ENCODE peak calls at places on chromosomes 5 and 9, in four cellular contexts. Y is HepG2, R is GM12878, W is K562. O is an unnamed sample.

GRCh38 chr5:38835887-38836286 is 9.9 kb upstream of the OSMR start:
- DNase-seq in Y (no peak), R (no peak), W (no peak), O (no peak)

GRCh38 chr5:160315968-160316367 is 3.6 kb upstream of the CCNJL start:
- DNase-seq in Y (peak), R (no peak), W (no peak), O (peak)

GRCh38 chr9:81634915-81635516 is 54.3 kb downstream of the TLE1 start:
- DNase-seq in Y (peak), R (no peak), W (no peak), O (no peak)

GRCh38 chr9:126235350-126235740 is 91.3 kb upstream of the MVB12B start:
- DNase-seq in Y (no peak), R (no peak), W (no peak), O (no peak)

GRCh38 chr5:39486361-39486760 is 61.6 kb upstream of the DAB2 start:
- DNase-seq in Y (no peak), R (no peak), W (no peak), O (no peak)

GRCh38 chr5:149596712-149597111 is 15.4 kb downstream of the ARHGEF37 start:
- DNase-seq in Y (no peak), R (no peak), W (no peak), O (no peak)

GRCh38 chr9:93300175-93300572 is 116.2 kb downstream of the WNK2 start:
- DNase-seq in Y (no peak), R (no peak), W (no peak), O (no peak)

GRCh38 chr9:84153885-84154284 is 173.3 kb downstream of the RMI1 start:
- DNase-seq in Y (no peak), R (no peak), W (no peak), O (no peak)

GRCh38 chr5:125874717-125875116 is 548.5 kb upstream of the GRAMD2B start:
- DNase-seq in Y (no peak), R (no peak), W (no peak), O (no peak)

GRCh38 chr9:68873179-68873578 is 140.7 kb downstream of the PRKACG start:
- DNase-seq in Y (no peak), R (no peak), W (no peak), O (no peak)

GRCh38 chr5:10831416-10831815 is 70.4 kb upstream of the DAP start:
- DNase-seq in Y (no peak), R (no peak), W (no peak), O (no peak)

GRCh38 chr5:10860645-10861455 is 99.8 kb upstream of the DAP start:
- DNase-seq in Y (no peak), R (no peak), W (no peak), O (no peak)

GRCh38 chr5:10524376-10525123 is 39.3 kb upstream of the ANKRD33B start:
- DNase-seq in Y (no peak), R (no peak), W (no peak), O (no peak)

GRCh38 chr5:181259283-181259682 is 1.7 kb downstream of the TRIM52 start:
- DNase-seq in Y (no peak), R (no peak), W (no peak), O (no peak)

GRCh38 chr5:52989025-52989780 is at the start of gene ITGA2:
- DNase-seq in Y (peak), R (no peak), W (peak), O (peak)

GRCh38 chr5:446864-447263 is 3.9 kb downstream of the EXOC3 start:
- DNase-seq in Y (peak), R (no peak), W (no peak), O (peak)

GRCh38 chr9:2466703-2467102 is 154.9 kb upstream of the VLDLR start:
- DNase-seq in Y (no peak), R (no peak), W (no peak), O (no peak)

GRCh38 chr9:120723547-120723946 is 9.3 kb upstream of the MEGF9 start:
- DNase-seq in Y (no peak), R (no peak), W (no peak), O (no peak)

GRCh38 chr9:123257276-123257675 is 11.1 kb downstream of the STRBP start:
- DNase-seq in Y (no peak), R (no peak), W (no peak), O (no peak)

GRCh38 chr5:44943637-44944036 is 134.9 kb downstream of the MRPS30 start:
- DNase-seq in Y (no peak), R (no peak), W (no peak), O (no peak)

GRCh38 chr9:79390077-79390673 is 181.6 kb upstream of the TLE4 start:
- DNase-seq in Y (no peak), R (no peak), W (no peak), O (no peak)

GRCh38 chr9:89941875-89942274 is 337.1 kb downstream of the GADD45G start:
- DNase-seq in Y (no peak), R (no peak), W (no peak), O (peak)

GRCh38 chr5:10601246-10602030 is 37.6 kb downstream of the ANKRD33B start:
- DNase-seq in Y (peak), R (no peak), W (peak), O (peak)

GRCh38 chr5:16552666-16553343 is 64.0 kb downstream of the RETREG1 start:
- DNase-seq in Y (peak), R (no peak), W (peak), O (peak)

GRCh38 chr5:109997191-109997590 is 307.5 kb downstream of the MAN2A1 start:
- DNase-seq in Y (no peak), R (no peak), W (no peak), O (no peak)

GRCh38 chr9:794386-794785 is 47.1 kb upstream of the DMRT1 start:
- DNase-seq in Y (no peak), R (no peak), W (no peak), O (no peak)

GRCh38 chr5:128774605-128775004 is 190.7 kb upstream of the SLC27A6 start:
- DNase-seq in Y (no peak), R (no peak), W (no peak), O (no peak)

GRCh38 chr5:5979362-5979760 is 399.0 kb downstream of the MED10 start:
- DNase-seq in Y (no peak), R (no peak), W (no peak), O (no peak)
- TF ChIP-seq HDAC2 in Y (no peak), R (no peak), W (no peak), O (no peak)

GRCh38 chr5:59959330-59959729 is 65.8 kb upstream of the PDE4D start:
- DNase-seq in Y (no peak), R (no peak), W (no peak), O (no peak)

GRCh38 chr5:59956130-59956773 is 62.7 kb upstream of the PDE4D start:
- DNase-seq in Y (no peak), R (no peak), W (no peak), O (no peak)

DNA sequence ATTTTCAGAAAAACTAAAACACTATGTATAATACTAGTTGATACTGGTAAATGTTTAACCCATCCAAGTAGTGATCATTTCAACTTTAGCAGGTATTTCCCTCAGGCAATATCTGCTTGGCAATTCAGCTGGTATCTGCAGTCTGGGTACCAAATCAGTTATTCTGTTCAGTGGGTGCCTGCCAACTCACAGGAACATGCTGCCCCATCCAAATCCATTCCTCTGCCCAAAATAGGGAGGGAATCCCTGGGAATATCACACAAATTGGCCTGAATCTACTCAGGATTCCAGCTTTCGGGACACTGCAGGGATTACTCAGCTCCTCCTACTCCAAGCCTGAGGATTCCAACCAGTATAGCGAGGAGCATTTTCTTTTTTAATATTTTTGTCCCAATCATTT is 61.7 kb upstream of the PDE4D start:
- DNase-seq in Y (no peak), R (no peak), W (no peak), O (no peak)
- TF ChIP-seq SMC3 in Y (no peak), R (no peak), W (no peak), O (no peak)

GRCh38 chr9:21993893-21994525 is at the start of gene CDKN2A:
- DNase-seq in Y (no peak), R (no peak), W (no peak), O (no peak)

GRCh38 chr9:21995652-21996275 is 1.2 kb downstream of the CDKN2B-AS1 start:
- DNase-seq in Y (no peak), R (no peak), W (no peak), O (no peak)

GRCh38 chr9:21996438-21996837 is 1.8 kb downstream of the CDKN2B-AS1 start:
- DNase-seq in Y (no peak), R (no peak), W (no peak), O (no peak)

GRCh38 chr9:21994526-21994995 is at the start of gene CDKN2B-AS1:
- DNase-seq in Y (no peak), R (no peak), W (no peak), O (no peak)

DNA sequence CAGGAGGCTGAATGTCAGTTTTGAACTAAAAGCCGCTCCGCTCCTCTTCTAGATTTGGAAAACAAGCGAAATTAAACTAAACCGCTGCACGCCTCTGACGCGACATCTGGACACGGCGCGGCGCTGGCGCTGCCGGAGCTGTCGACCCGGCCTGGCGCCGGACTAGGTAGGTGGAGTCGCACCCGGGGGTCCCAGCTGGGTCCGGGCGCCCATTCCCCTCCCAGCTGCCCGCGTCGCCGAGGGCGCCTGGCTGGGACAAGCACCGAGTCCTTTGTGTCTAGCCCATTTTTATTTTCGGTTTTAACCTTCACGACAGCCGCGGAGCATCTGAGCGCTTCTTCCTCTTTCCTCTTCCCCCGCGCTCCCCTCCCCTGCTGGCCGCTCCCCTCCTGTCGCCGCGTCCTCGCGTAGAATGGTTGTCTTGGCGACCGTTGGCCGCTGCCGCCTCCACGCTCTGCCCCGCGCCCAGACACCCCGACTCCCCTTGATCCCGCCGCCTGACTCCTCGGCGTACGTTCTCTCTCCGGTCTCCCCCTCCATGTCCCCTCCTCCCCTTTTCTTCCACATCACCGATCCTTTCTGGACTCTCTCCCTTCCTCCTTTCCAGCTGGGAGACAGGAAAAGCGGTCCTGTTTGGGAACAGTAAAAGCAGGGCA is 533 bp downstream of the CDKN2B-AS1 start:
- DNase-seq in Y (no peak), R (peak), W (no peak), O (no peak)
- TF ChIP-seq HDAC2 in Y (no peak), R (no peak), W (no peak), O (no peak)

DNA sequence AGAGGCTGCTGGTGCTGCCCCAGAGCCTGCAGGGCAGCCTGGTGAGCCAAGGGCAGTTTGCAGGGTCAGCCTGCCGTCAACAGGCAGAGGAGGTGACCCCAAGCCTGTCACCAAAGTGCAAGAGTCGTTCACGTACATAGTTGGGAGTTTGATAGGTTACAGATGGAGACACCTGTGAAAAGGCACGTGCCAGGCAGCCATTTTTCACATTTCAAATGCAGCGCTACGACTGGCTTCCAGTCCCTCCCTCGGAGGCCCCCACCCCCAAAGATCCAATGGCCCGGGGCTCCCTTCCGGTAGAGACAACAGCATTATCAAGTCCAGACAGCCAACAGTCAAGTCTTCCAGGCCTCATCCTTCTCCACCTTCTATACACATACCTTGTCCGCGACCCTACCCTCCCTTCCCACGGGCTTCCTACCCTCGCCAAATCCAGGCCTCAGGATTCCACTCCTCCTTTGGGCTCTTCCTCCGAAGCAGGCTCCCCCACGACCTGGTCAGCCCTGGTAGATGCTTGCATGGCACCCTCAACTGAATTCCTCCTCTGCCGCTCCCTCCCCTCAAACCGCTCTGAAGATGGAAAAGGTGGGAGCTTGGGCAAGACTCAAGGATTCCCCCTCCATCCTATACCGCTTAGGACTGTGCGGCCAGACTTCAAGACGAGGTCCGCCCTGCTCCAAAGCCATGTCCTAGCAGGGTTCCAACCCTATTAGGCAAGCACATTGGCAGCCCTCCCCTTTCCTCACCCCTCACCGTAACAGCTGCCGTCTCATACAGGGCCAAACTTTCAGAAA is 13.2 kb downstream of the HNRNPH1 start:
- DNase-seq in Y (no peak), R (no peak), W (no peak), O (no peak)
- TF ChIP-seq SMC3 in Y (no peak), R (no peak), W (no peak), O (no peak)

GRCh38 chr5:78377056-78377717 is 16.8 kb downstream of the SCAMP1 start:
- DNase-seq in Y (no peak), R (no peak), W (no peak), O (no peak)
- TF ChIP-seq HDAC2 in Y (no peak), R (no peak), W (no peak), O (no peak)

GRCh38 chr9:122228906-122229837 is at the start of gene LHX6:
- DNase-seq in Y (no peak), R (no peak), W (peak), O (no peak)
- TF ChIP-seq SMC3 in Y (no peak), R (no peak), W (no peak), O (no peak)

DNA sequence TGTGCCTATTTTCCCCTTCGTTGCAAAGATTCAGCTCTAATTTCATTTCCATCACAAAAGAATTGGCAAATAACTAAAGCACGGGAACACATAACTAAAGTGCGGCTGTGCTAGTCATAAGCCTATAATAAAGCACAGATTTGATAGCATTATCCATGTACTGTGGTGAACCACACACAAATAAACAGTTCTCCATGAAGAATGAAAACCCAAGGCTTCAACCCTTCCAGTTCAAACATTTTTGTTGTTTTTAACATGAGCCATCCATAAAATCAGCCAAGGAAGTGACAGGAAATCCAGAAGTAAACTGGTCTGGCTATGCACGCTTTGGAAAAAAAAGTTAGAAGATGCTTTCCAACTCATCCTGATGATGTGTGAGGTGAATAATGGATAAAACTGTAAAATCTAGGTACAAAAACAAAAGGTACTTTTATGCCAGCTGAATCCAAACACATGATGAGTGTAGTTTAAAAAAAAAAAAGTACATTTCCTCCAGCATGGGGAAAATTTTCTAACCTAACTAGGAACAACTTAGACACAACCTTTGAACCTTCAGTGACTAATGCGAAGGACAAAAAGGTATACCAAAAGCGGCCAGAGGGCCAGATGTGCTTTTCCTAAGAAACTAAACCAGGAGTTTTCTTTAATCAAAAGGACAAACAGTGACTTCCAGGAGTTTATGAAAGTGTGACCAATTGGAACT is 10.2 kb downstream of the ZNF608 start:
- DNase-seq in Y (no peak), R (no peak), W (no peak), O (no peak)
- TF ChIP-seq HDAC2 in Y (no peak), R (no peak), W (no peak), O (no peak)

GRCh38 chr9:27033815-27034403 is 28.4 kb upstream of the LRRC19 start:
- DNase-seq in Y (peak), R (peak), W (peak), O (peak)
- TF ChIP-seq SMC3 in Y (peak), R (peak), W (peak), O (peak)

O was measured in A549.